ENCODE peak calls at places on chromosomes 13 and 19, in four cellular contexts. Q is WTC11, O is HepG2, I is K562. P is an unnamed sample.

GRCh38 chr19:5996102-5996501 is 18.2 kb upstream of the RANBP3 start:
- DNase-seq in Q (no peak), O (no peak), I (peak), P (no peak)

GRCh38 chr19:51122112-51122981 is 2.4 kb upstream of the SIGLEC9 start:
- DNase-seq in Q (no peak), O (no peak), I (no peak), P (no peak)

GRCh38 chr13:23348270-23349126 is 85.0 kb downstream of the SACS start:
- DNase-seq in Q (no peak), O (no peak), I (no peak), P (no peak)

GRCh38 chr13:33578786-33579185 is 239.2 kb upstream of the RFC3 start:
- DNase-seq in Q (no peak), O (no peak), I (no peak), P (no peak)

GRCh38 chr19:2189880-2190279 is 26.1 kb downstream of the DOT1L start:
- DNase-seq in Q (no peak), O (no peak), I (no peak), P (no peak)

GRCh38 chr19:6424190-6424938 is at the start of gene KHSRP:
- DNase-seq in Q (no peak), O (no peak), I (peak), P (no peak)

GRCh38 chr13:34035676-34036325 is 217.9 kb downstream of the RFC3 start:
- DNase-seq in Q (no peak), O (peak), I (no peak), P (no peak)

GRCh38 chr19:4972509-4973230 is 3.8 kb downstream of the KDM4B start:
- DNase-seq in Q (no peak), O (peak), I (no peak), P (no peak)

GRCh38 chr13:33307820-33308219 is 22.3 kb upstream of the STARD13 start:
- DNase-seq in Q (no peak), O (no peak), I (no peak), P (no peak)

GRCh38 chr13:33353646-33354045 is 68.1 kb upstream of the STARD13 start:
- DNase-seq in Q (no peak), O (no peak), I (no peak), P (no peak)

GRCh38 chr19:6269101-6269886 is 10.5 kb downstream of the MLLT1 start:
- DNase-seq in Q (no peak), O (no peak), I (no peak), P (no peak)

GRCh38 chr19:49442793-49443365 is 1.6 kb upstream of the SLC17A7 start:
- DNase-seq in Q (peak), O (peak), I (peak), P (peak)

GRCh38 chr13:92806215-92806614 is 420.4 kb upstream of the GPC6 start:
- DNase-seq in Q (no peak), O (no peak), I (no peak), P (no peak)

GRCh38 chr19:14871619-14872230 is 14.2 kb downstream of the OR7A17 start:
- DNase-seq in Q (no peak), O (no peak), I (peak), P (peak)

GRCh38 chr19:48806518-48806817 is 4.4 kb downstream of the BCAT2 start:
- DNase-seq in Q (peak), O (no peak), I (peak), P (no peak)

GRCh38 chr13:40970803-40971202 is 48.3 kb downstream of the ELF1 start:
- DNase-seq in Q (no peak), O (no peak), I (no peak), P (no peak)
- TF ChIP-seq ELF4 in Q (no peak), O (no peak), I (no peak), P (no peak)

DNA sequence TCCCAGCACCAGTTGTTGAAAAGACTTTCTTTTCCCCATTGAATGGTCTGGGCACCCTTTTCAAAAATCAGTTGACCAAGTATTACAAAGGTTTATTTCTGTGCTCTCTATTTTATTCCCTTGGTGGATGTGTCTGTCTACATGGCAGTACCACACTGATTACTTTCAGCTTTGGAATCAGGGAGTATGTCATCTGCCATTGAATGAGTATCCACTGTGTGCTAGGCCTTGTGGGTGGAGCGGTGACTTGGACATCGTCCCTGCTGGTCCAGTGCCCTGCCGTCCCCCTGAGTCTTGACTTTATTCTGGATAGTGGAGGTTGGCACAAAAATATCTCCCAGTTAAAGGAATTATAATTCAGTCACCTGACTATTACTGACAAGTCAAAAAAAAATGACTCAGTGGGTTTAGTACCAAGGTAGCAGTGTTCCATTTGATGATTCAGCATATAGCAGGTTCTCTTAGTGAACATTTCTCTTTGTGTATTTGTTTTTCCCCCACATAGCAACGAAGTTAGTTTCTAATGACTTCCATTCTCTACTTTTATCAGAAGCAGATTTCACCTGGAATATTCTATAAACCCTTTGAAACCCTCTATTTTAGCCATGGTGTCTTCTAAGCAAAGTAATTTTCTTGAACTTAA is 3.9 kb downstream of the UPF3A start:
- DNase-seq in Q (no peak), O (no peak), I (no peak), P (no peak)
- TF ChIP-seq ELF4 in Q (no peak), O (no peak), I (no peak), P (no peak)

DNA sequence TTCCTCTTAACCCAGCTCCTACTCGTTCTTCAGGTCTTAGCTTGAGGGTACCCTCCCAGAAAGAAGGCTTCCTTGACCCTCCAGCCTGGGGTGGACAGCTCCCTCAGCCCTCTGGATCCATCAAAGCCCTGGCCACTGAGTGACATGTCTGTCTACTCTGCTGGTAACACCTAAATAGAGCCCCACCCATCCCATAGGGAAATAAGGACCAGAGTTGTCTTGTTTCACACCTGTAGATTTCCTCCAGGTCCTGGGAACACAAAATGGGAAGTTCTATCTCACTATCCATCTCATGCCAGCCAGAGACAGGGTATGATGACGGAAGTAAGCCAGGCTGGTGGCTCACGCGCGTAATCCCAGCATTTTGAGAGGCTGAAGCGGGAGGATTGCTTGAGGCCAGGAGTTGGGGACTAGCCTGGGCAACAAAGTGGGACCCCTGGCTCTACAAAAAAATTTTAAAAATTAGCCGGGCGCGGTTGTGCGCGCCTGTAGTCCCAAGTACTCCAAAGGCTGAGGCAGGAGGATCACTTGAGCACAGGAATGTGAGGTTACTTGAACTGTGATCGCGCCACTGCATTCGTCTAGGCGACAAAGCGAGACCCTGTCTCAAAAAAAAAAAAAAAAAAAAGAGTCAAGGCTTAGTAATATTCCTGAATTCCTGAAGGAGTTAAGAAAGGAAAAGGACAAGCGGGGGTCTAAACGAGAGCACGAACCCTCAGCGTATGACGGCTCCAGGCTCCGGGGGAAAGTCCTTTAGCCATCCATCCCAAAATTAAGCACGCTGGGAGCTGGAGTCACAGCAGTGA is 544 bp upstream of the CCDC97 start:
- DNase-seq in Q (no peak), O (no peak), I (no peak), P (no peak)
- TF ChIP-seq ELF4 in Q (no peak), O (no peak), I (no peak), P (no peak)

GRCh38 chr13:102913924-102914628 is 68.2 kb downstream of the ERCC5 start:
- DNase-seq in Q (no peak), O (no peak), I (no peak), P (no peak)
- TF ChIP-seq ELF4 in Q (no peak), O (no peak), I (no peak), P (no peak)

P was measured in HEK293T.